ENCODE peak calls at places on chromosomes 1 and 21, in five cellular contexts. O, Z, X, I and V are unnamed samples.

GRCh38 chr1:60809204-60809985 is 273.0 kb upstream of the NFIA start:
- DNase-seq in O (no peak), Z (peak), X (peak), I (no peak), V (no peak)

GRCh38 chr21:16070207-16070651 is 340.4 kb downstream of the USP25 start:
- DNase-seq in O (no peak), Z (no peak), X (no peak), I (no peak), V (no peak)

GRCh38 chr21:46428286-46428685 is 30.4 kb upstream of the DIP2A start:
- DNase-seq in O (no peak), Z (no peak), X (no peak), I (no peak), V (no peak)

GRCh38 chr1:204443260-204443619 is 31.6 kb upstream of the PPP1R15B start:
- DNase-seq in O (no peak), Z (no peak), X (no peak), I (no peak), V (no peak)

GRCh38 chr1:76336951-76337371 is 262.4 kb downstream of the ST6GALNAC3 start:
- DNase-seq in O (no peak), Z (no peak), X (peak), I (no peak), V (no peak)

GRCh38 chr1:232644209-232644608 is 14.3 kb upstream of the SIPA1L2 start:
- DNase-seq in O (no peak), Z (no peak), X (no peak), I (no peak), V (no peak)

GRCh38 chr1:3718764-3719163 is 33.5 kb upstream of the CCDC27 start:
- DNase-seq in O (no peak), Z (peak), X (no peak), I (no peak), V (no peak)

GRCh38 chr1:56688522-56689026 is 43.5 kb downstream of the PRKAA2 start:
- DNase-seq in O (no peak), Z (no peak), X (peak), I (no peak), V (no peak)

GRCh38 chr1:180270767-180271639 is 40.9 kb downstream of the LHX4 start:
- DNase-seq in O (no peak), Z (no peak), X (peak), I (no peak), V (no peak)